ENCODE peak calls at places on chromosomes 5 and 9, in eight cellular contexts. One of them, this sample, is unnamed.

GRCh38 chr9:9352877-9353481 is 1259.8 kb downstream of the PTPRD start:
- DNase-seq in GM18507: no peak
- DNase-seq in psoas muscle: no peak
- DNase-seq in activated CD8-positive, alpha-beta memory T cell treated with anti-CD3 and anti-CD28 coated beads for 4 hours: no peak
- DNase-seq in stimulated activated naive CD8-positive, alpha-beta T cell treated with anti-CD3 and anti-CD28 coated beads, Interleukin-15, Interleukin-2, amounts not matched to agents 100 U/mL and 50 U/mL, for 24 hours: peak; percentile 8
- DNase-seq in stimulated activated CD4-positive, alpha-beta T cell treated with anti-CD3 and anti-CD28 coated beads, Interleukin-1b, Interleukin-23, amount 100 ng/mL, for 24 hours: no peak
- DNase-seq in chondrocyte: no peak
- DNase-seq in left ventricle myocardium superior: no peak
- DNase-seq in this sample: peak; percentile 5

GRCh38 chr9:38008168-38009034 is 60.6 kb downstream of the SHB start:
- DNase-seq in GM18507: peak; percentile 44
- DNase-seq in psoas muscle: no peak
- DNase-seq in activated CD8-positive, alpha-beta memory T cell treated with anti-CD3 and anti-CD28 coated beads for 4 hours: peak; percentile 37
- DNase-seq in stimulated activated naive CD8-positive, alpha-beta T cell treated with anti-CD3 and anti-CD28 coated beads, Interleukin-15, Interleukin-2, amounts not matched to agents 100 U/mL and 50 U/mL, for 24 hours: peak; percentile 81
- DNase-seq in stimulated activated CD4-positive, alpha-beta T cell treated with anti-CD3 and anti-CD28 coated beads, Interleukin-1b, Interleukin-23, amount 100 ng/mL, for 24 hours: peak; percentile 28
- DNase-seq in chondrocyte: no peak
- DNase-seq in left ventricle myocardium superior: peak; percentile 56
- DNase-seq in this sample: peak; percentile 90

GRCh38 chr5:92599217-92599810 is 981.7 kb downstream of the NR2F1-AS1 start:
- DNase-seq in GM18507: no peak
- DNase-seq in psoas muscle: no peak
- DNase-seq in activated CD8-positive, alpha-beta memory T cell treated with anti-CD3 and anti-CD28 coated beads for 4 hours: no peak
- DNase-seq in stimulated activated naive CD8-positive, alpha-beta T cell treated with anti-CD3 and anti-CD28 coated beads, Interleukin-15, Interleukin-2, amounts not matched to agents 100 U/mL and 50 U/mL, for 24 hours: no peak
- DNase-seq in stimulated activated CD4-positive, alpha-beta T cell treated with anti-CD3 and anti-CD28 coated beads, Interleukin-1b, Interleukin-23, amount 100 ng/mL, for 24 hours: no peak
- DNase-seq in chondrocyte: no peak
- DNase-seq in left ventricle myocardium superior: no peak
- DNase-seq in this sample: no peak

GRCh38 chr5:132915681-132916080 is 42.2 kb downstream of the LEAP2 start:
- DNase-seq in GM18507: no peak
- DNase-seq in psoas muscle: no peak
- DNase-seq in activated CD8-positive, alpha-beta memory T cell treated with anti-CD3 and anti-CD28 coated beads for 4 hours: no peak
- DNase-seq in stimulated activated naive CD8-positive, alpha-beta T cell treated with anti-CD3 and anti-CD28 coated beads, Interleukin-15, Interleukin-2, amounts not matched to agents 100 U/mL and 50 U/mL, for 24 hours: no peak
- DNase-seq in stimulated activated CD4-positive, alpha-beta T cell treated with anti-CD3 and anti-CD28 coated beads, Interleukin-1b, Interleukin-23, amount 100 ng/mL, for 24 hours: no peak
- DNase-seq in chondrocyte: no peak
- DNase-seq in left ventricle myocardium superior: no peak
- DNase-seq in this sample: no peak

GRCh38 chr5:28914302-28914701 is 1875.9 kb upstream of the CDH9 start:
- DNase-seq in GM18507: no peak
- DNase-seq in psoas muscle: no peak
- DNase-seq in activated CD8-positive, alpha-beta memory T cell treated with anti-CD3 and anti-CD28 coated beads for 4 hours: no peak
- DNase-seq in stimulated activated naive CD8-positive, alpha-beta T cell treated with anti-CD3 and anti-CD28 coated beads, Interleukin-15, Interleukin-2, amounts not matched to agents 100 U/mL and 50 U/mL, for 24 hours: no peak
- DNase-seq in stimulated activated CD4-positive, alpha-beta T cell treated with anti-CD3 and anti-CD28 coated beads, Interleukin-1b, Interleukin-23, amount 100 ng/mL, for 24 hours: no peak
- DNase-seq in chondrocyte: no peak
- DNase-seq in left ventricle myocardium superior: no peak
- DNase-seq in this sample: no peak

GRCh38 chr9:69442486-69442885 is 117.5 kb downstream of the ENTREP1 start:
- DNase-seq in GM18507: no peak
- DNase-seq in psoas muscle: no peak
- DNase-seq in activated CD8-positive, alpha-beta memory T cell treated with anti-CD3 and anti-CD28 coated beads for 4 hours: no peak
- DNase-seq in stimulated activated naive CD8-positive, alpha-beta T cell treated with anti-CD3 and anti-CD28 coated beads, Interleukin-15, Interleukin-2, amounts not matched to agents 100 U/mL and 50 U/mL, for 24 hours: no peak
- DNase-seq in stimulated activated CD4-positive, alpha-beta T cell treated with anti-CD3 and anti-CD28 coated beads, Interleukin-1b, Interleukin-23, amount 100 ng/mL, for 24 hours: no peak
- DNase-seq in chondrocyte: no peak
- DNase-seq in left ventricle myocardium superior: no peak
- DNase-seq in this sample: no peak

GRCh38 chr9:76552751-76553150 is 93.8 kb downstream of the GCNT1 start:
- DNase-seq in GM18507: no peak
- DNase-seq in psoas muscle: no peak
- DNase-seq in activated CD8-positive, alpha-beta memory T cell treated with anti-CD3 and anti-CD28 coated beads for 4 hours: no peak
- DNase-seq in stimulated activated naive CD8-positive, alpha-beta T cell treated with anti-CD3 and anti-CD28 coated beads, Interleukin-15, Interleukin-2, amounts not matched to agents 100 U/mL and 50 U/mL, for 24 hours: no peak
- DNase-seq in stimulated activated CD4-positive, alpha-beta T cell treated with anti-CD3 and anti-CD28 coated beads, Interleukin-1b, Interleukin-23, amount 100 ng/mL, for 24 hours: no peak
- DNase-seq in chondrocyte: no peak
- DNase-seq in left ventricle myocardium superior: no peak
- DNase-seq in this sample: no peak

GRCh38 chr5:8730194-8730593 is 815.7 kb downstream of the SEMA5A start:
- DNase-seq in GM18507: no peak
- DNase-seq in psoas muscle: no peak
- DNase-seq in activated CD8-positive, alpha-beta memory T cell treated with anti-CD3 and anti-CD28 coated beads for 4 hours: no peak
- DNase-seq in stimulated activated naive CD8-positive, alpha-beta T cell treated with anti-CD3 and anti-CD28 coated beads, Interleukin-15, Interleukin-2, amounts not matched to agents 100 U/mL and 50 U/mL, for 24 hours: no peak
- DNase-seq in stimulated activated CD4-positive, alpha-beta T cell treated with anti-CD3 and anti-CD28 coated beads, Interleukin-1b, Interleukin-23, amount 100 ng/mL, for 24 hours: no peak
- DNase-seq in chondrocyte: no peak
- DNase-seq in left ventricle myocardium superior: no peak
- DNase-seq in this sample: no peak

GRCh38 chr9:121463026-121463827 is 36.4 kb downstream of the GGTA1 start:
- DNase-seq in GM18507: no peak
- DNase-seq in psoas muscle: peak; percentile 63
- DNase-seq in activated CD8-positive, alpha-beta memory T cell treated with anti-CD3 and anti-CD28 coated beads for 4 hours: no peak
- DNase-seq in stimulated activated naive CD8-positive, alpha-beta T cell treated with anti-CD3 and anti-CD28 coated beads, Interleukin-15, Interleukin-2, amounts not matched to agents 100 U/mL and 50 U/mL, for 24 hours: peak; percentile 54
- DNase-seq in stimulated activated CD4-positive, alpha-beta T cell treated with anti-CD3 and anti-CD28 coated beads, Interleukin-1b, Interleukin-23, amount 100 ng/mL, for 24 hours: no peak
- DNase-seq in chondrocyte: no peak
- DNase-seq in left ventricle myocardium superior: peak; percentile 76
- DNase-seq in this sample: peak; percentile 60

GRCh38 chr5:171483453-171484177 is 64.2 kb downstream of the FGF18 start:
- DNase-seq in GM18507: no peak
- DNase-seq in psoas muscle: peak; percentile 91
- DNase-seq in activated CD8-positive, alpha-beta memory T cell treated with anti-CD3 and anti-CD28 coated beads for 4 hours: no peak
- DNase-seq in stimulated activated naive CD8-positive, alpha-beta T cell treated with anti-CD3 and anti-CD28 coated beads, Interleukin-15, Interleukin-2, amounts not matched to agents 100 U/mL and 50 U/mL, for 24 hours: no peak
- DNase-seq in stimulated activated CD4-positive, alpha-beta T cell treated with anti-CD3 and anti-CD28 coated beads, Interleukin-1b, Interleukin-23, amount 100 ng/mL, for 24 hours: no peak
- DNase-seq in chondrocyte: no peak
- DNase-seq in left ventricle myocardium superior: peak; percentile 90
- DNase-seq in this sample: no peak

GRCh38 chr9:133566382-133566781 is 31.9 kb downstream of the ADAMTSL2 start:
- DNase-seq in GM18507: no peak
- DNase-seq in psoas muscle: no peak
- DNase-seq in activated CD8-positive, alpha-beta memory T cell treated with anti-CD3 and anti-CD28 coated beads for 4 hours: no peak
- DNase-seq in stimulated activated naive CD8-positive, alpha-beta T cell treated with anti-CD3 and anti-CD28 coated beads, Interleukin-15, Interleukin-2, amounts not matched to agents 100 U/mL and 50 U/mL, for 24 hours: no peak
- DNase-seq in stimulated activated CD4-positive, alpha-beta T cell treated with anti-CD3 and anti-CD28 coated beads, Interleukin-1b, Interleukin-23, amount 100 ng/mL, for 24 hours: no peak
- DNase-seq in chondrocyte: no peak
- DNase-seq in left ventricle myocardium superior: no peak
- DNase-seq in this sample: no peak

GRCh38 chr5:55920784-55921183 is 69.6 kb downstream of the IL31RA start:
- DNase-seq in GM18507: no peak
- DNase-seq in psoas muscle: no peak
- DNase-seq in activated CD8-positive, alpha-beta memory T cell treated with anti-CD3 and anti-CD28 coated beads for 4 hours: no peak
- DNase-seq in stimulated activated naive CD8-positive, alpha-beta T cell treated with anti-CD3 and anti-CD28 coated beads, Interleukin-15, Interleukin-2, amounts not matched to agents 100 U/mL and 50 U/mL, for 24 hours: no peak
- DNase-seq in stimulated activated CD4-positive, alpha-beta T cell treated with anti-CD3 and anti-CD28 coated beads, Interleukin-1b, Interleukin-23, amount 100 ng/mL, for 24 hours: no peak
- DNase-seq in chondrocyte: no peak
- DNase-seq in left ventricle myocardium superior: no peak
- DNase-seq in this sample: peak; percentile 20